ENCODE peak calls at places on chromosomes 16 and 17, in four cellular contexts. D is body of pancreas, G is tibial nerve, W is gastrocnemius medialis. H is an unnamed sample.
A peak's percentile ranks its signal among the peaks of the same experiment; 100 is the strongest.

GRCh38 chr16:280552-280951 is at the start of gene ARHGDIG:
- DNase-seq in D (no peak), G (no peak), W (no peak), H (no peak)

GRCh38 chr16:1777375-1778199 is 4.7 kb upstream of the MRPS34 start:
- DNase-seq in D (no peak), G (no peak), W (no peak), H (no peak)

GRCh38 chr16:50745940-50746339 is 4.1 kb downstream of the CYLD start:
- DNase-seq in D (no peak), G (no peak), W (no peak), H (no peak)

GRCh38 chr16:61813339-61813738 is 222.9 kb downstream of the CDH8 start:
- DNase-seq in D (no peak), G (no peak), W (no peak), H (no peak)

GRCh38 chr16:27959914-27960313 is 103.6 kb downstream of the GSG1L start:
- DNase-seq in D (no peak), G (no peak), W (no peak), H (no peak)

GRCh38 chr16:2692251-2692947 is 10.1 kb downstream of the KCTD5 start:
- DNase-seq in D (no peak), G (no peak), W (peak; percentile 84), H (no peak)

GRCh38 chr16:76035689-76036088 is 241.5 kb upstream of the CNTNAP4 start:
- DNase-seq in D (no peak), G (no peak), W (no peak), H (peak; percentile 12)

GRCh38 chr16:85718153-85718477 is 29.4 kb upstream of the GINS2 start:
- DNase-seq in D (no peak), G (no peak), W (no peak), H (no peak)

GRCh38 chr16:7646831-7647230 is 314.2 kb downstream of the RBFOX1 start:
- DNase-seq in D (no peak), G (no peak), W (no peak), H (no peak)

GRCh38 chr16:80938035-80938927 is 68.4 kb downstream of the CMC2 start:
- DNase-seq in D (peak; percentile 35), G (peak; percentile 53), W (peak; percentile 42), H (no peak)

GRCh38 chr16:48892884-48893283 is 282.9 kb upstream of the N4BP1 start:
- DNase-seq in D (no peak), G (no peak), W (no peak), H (peak; percentile 9)

GRCh38 chr16:2486645-2487516 is 12.0 kb downstream of the TBC1D24 start:
- DNase-seq in D (peak; percentile 72), G (no peak), W (peak; percentile 53), H (peak; percentile 31)

GRCh38 chr16:1532081-1532760 is 1.2 kb upstream of the TMEM204 start:
- DNase-seq in D (peak; percentile 59), G (peak; percentile 70), W (peak; percentile 93), H (no peak)

GRCh38 chr17:29045026-29045425 is 2.1 kb downstream of the PIPOX start:
- DNase-seq in D (no peak), G (no peak), W (no peak), H (no peak)

GRCh38 chr17:55687037-55687436 is 35.6 kb downstream of the TMEM100 start:
- DNase-seq in D (no peak), G (no peak), W (no peak), H (no peak)

GRCh38 chr17:35749560-35750412 is 3.3 kb downstream of the GAS2L2 start:
- DNase-seq in D (no peak), G (no peak), W (no peak), H (peak; percentile 40)

GRCh38 chr16:27198451-27199234 is 4.7 kb upstream of the KDM8 start:
- DNase-seq in D (no peak), G (no peak), W (no peak), H (peak; percentile 59)

GRCh38 chr16:46620265-46621005 is 744 bp downstream of the SHCBP1 start:
- DNase-seq in D (no peak), G (no peak), W (no peak), H (peak; percentile 79)

GRCh38 chr17:75552847-75553552 is 27.5 kb downstream of the LLGL2 start:
- DNase-seq in D (no peak), G (no peak), W (no peak), H (peak; percentile 52)

GRCh38 chr17:58525239-58525638 is 10.8 kb upstream of the MTMR4 start:
- DNase-seq in D (peak; percentile 31), G (peak; percentile 41), W (peak; percentile 33), H (no peak)

GRCh38 chr17:45784583-45785372 is 658 bp downstream of the CRHR1 start:
- DNase-seq in D (peak; percentile 42), G (no peak), W (no peak), H (peak; percentile 74)

GRCh38 chr17:77670125-77670524 is 288.4 kb upstream of the TNRC6C start:
- DNase-seq in D (no peak), G (no peak), W (no peak), H (no peak)

GRCh38 chr17:55769625-55770000 is 18.8 kb downstream of the PCTP start:
- DNase-seq in D (no peak), G (peak; percentile 31), W (peak; percentile 38), H (peak; percentile 42)

GRCh38 chr16:12345349-12345748 is 368.8 kb downstream of the SNX29 start:
- DNase-seq in D (no peak), G (no peak), W (no peak), H (no peak)

GRCh38 chr16:86990451-86990850 is 326.7 kb downstream of the C16orf95 start:
- DNase-seq in D (no peak), G (no peak), W (no peak), H (peak; percentile 64)

GRCh38 chr16:28100810-28101532 is 37.5 kb upstream of the GSG1L start:
- DNase-seq in D (no peak), G (no peak), W (no peak), H (no peak)

GRCh38 chr16:6484121-6484520 is 848.5 kb upstream of the RBFOX1 start:
- DNase-seq in D (no peak), G (no peak), W (no peak), H (no peak)

GRCh38 chr17:67198131-67198530 is 46.9 kb downstream of the HELZ start:
- DNase-seq in D (no peak), G (no peak), W (no peak), H (no peak)
- TF ChIP-seq POLR2A in D (no peak), G (no peak), W (no peak), H (no peak)

GRCh38 chr16:57372372-57373116 is at the start of gene CX3CL1:
- DNase-seq in D (peak; percentile 87), G (peak; percentile 14), W (no peak), H (no peak)
- TF ChIP-seq POLR2A in D (peak; percentile 88), G (peak; percentile 59), W (peak; percentile 50), H (no peak)

DNA sequence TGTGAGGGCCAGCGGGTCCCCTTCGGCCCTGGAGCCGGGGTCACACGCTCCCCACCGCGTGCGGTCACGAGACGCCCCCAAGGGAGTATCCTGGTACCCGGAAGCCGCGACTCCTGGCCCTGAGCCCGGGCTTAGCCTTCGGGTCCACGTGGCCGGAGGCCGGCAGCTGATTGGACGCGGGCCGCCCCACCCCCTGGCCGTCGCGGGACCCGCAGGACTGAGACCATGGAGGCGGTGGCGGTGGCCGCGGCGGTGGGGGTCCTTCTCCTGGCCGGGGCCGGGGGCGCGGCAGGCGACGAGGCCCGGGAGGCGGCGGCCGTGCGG is at the start of gene NAGLU:
- DNase-seq in D (peak; percentile 98), G (peak; percentile 98), W (peak; percentile 97), H (peak; percentile 94)
- TF ChIP-seq POLR2A in D (peak; percentile 54), G (peak; percentile 96), W (peak; percentile 92), H (peak; percentile 44)

GRCh38 chr16:31710134-31710533 is 163.5 kb upstream of the ZNF267 start:
- DNase-seq in D (no peak), G (no peak), W (no peak), H (no peak)

GRCh38 chr16:31712064-31712540 is 161.5 kb upstream of the ZNF267 start:
- DNase-seq in D (peak; percentile 47), G (no peak), W (no peak), H (no peak)

GRCh38 chr16:31713071-31713944 is 160.3 kb upstream of the ZNF267 start:
- DNase-seq in D (peak; percentile 94), G (peak; percentile 93), W (peak; percentile 92), H (peak; percentile 94)

GRCh38 chr16:31710880-31711279 is 162.7 kb upstream of the ZNF267 start:
- DNase-seq in D (no peak), G (no peak), W (no peak), H (no peak)

DNA sequence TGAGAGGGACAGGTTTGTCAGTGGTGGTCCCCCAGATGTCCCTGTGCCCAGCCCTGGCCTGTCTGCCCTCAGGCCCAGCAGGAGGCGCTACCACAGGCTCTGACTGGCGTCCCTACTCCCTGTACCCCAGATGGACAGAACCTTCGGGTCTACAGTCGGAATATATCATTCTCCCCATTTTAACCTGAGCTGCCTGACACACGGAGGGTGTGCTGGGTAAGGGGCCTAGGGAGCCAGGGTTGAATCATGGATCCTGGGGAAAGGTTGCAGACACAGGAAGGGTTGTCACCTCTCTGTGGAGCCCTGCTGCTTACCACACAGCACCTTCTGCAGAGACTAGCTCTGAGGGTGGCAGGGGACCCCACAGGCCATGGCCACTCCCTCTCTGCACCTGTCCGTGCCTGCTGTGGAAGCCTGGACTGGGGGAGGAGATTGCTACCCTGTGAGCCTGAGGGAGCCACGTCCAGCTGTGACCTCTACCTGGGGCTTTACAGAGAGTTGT is 162.2 kb upstream of the ZNF267 start:
- DNase-seq in D (no peak), G (no peak), W (no peak), H (no peak)
- TF ChIP-seq POLR2A in D (no peak), G (no peak), W (no peak), H (no peak)

GRCh38 chr16:31453255-31454204 is 5.8 kb upstream of the ARMC5 start:
- DNase-seq in D (no peak), G (no peak), W (peak; percentile 94), H (peak; percentile 40)
- TF ChIP-seq POLR2A in D (no peak), G (no peak), W (no peak), H (no peak)

DNA sequence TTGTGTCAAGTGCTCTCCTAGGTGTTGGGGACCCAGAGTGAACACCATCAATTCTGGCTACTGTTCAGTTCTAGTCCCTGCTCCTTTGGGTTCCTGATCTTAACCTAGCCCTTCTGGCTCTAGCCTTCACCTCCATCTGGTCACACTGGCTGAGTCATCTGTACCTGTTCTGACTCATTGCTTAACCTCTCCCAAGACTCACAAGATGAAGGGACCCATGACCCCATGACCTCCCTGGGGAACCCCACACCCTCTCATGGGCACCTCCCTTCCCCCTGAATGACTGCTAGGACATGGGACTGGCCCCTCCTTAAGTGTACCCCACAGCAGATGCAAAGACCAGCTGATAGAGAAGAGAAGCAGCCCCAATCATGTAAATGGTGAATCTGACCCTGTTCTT is 345.8 kb upstream of the CDH5 start:
- DNase-seq in D (no peak), G (no peak), W (no peak), H (no peak)
- TF ChIP-seq POLR2A in D (no peak), G (no peak), W (no peak), H (no peak)

GRCh38 chr17:82253179-82253544 is 20.3 kb downstream of the CSNK1D start:
- DNase-seq in D (no peak), G (no peak), W (no peak), H (no peak)
- TF ChIP-seq POLR2A in D (no peak), G (no peak), W (no peak), H (no peak)

H was measured in NB4.